ENCODE peak calls at places on chromosome 7, in seven cellular contexts. S, C, M, E, N, K and L are unnamed samples.

GRCh38 chr7:9776900-9777299 is 1196.8 kb upstream of the PHF14 start:
- DNase-seq in S (no peak), C (no peak), M (no peak), E (no peak), N (no peak), K (no peak), L (no peak)

GRCh38 chr7:40658731-40659130 is 523.9 kb downstream of the SUGCT start:
- DNase-seq in S (no peak), C (no peak), M (peak; percentile 90), E (no peak), N (no peak), K (no peak), L (no peak)

GRCh38 chr7:70830060-70830395 is 301.9 kb upstream of the GALNT17 start:
- DNase-seq in S (no peak), C (no peak), M (no peak), E (no peak), N (no peak), K (no peak), L (no peak)

GRCh38 chr7:79298145-79298760 is 155.2 kb downstream of the MAGI2 start:
- DNase-seq in S (peak; percentile 57), C (peak; percentile 84), M (peak; percentile 75), E (peak; percentile 25), N (peak; percentile 55), K (peak; percentile 29), L (peak; percentile 29)

GRCh38 chr7:81514546-81514945 is 255.3 kb downstream of the HGF start:
- DNase-seq in S (no peak), C (no peak), M (no peak), E (no peak), N (no peak), K (no peak), L (no peak)

GRCh38 chr7:154644366-154644765 is 358.6 kb downstream of the PAXIP1 start:
- DNase-seq in S (no peak), C (no peak), M (no peak), E (no peak), N (no peak), K (no peak), L (no peak)

GRCh38 chr7:1087952-1088920 is at the start of gene GPER1:
- DNase-seq in S (no peak), C (peak; percentile 62), M (peak; percentile 83), E (peak; percentile 75), N (no peak), K (no peak), L (no peak)

GRCh38 chr7:30038182-30038980 is 10.2 kb downstream of the PLEKHA8 start:
- DNase-seq in S (no peak), C (peak; percentile 80), M (peak; percentile 49), E (no peak), N (no peak), K (no peak), L (no peak)

GRCh38 chr7:159102681-159103381 is 41.8 kb downstream of the VIPR2 start:
- DNase-seq in S (no peak), C (no peak), M (no peak), E (no peak), N (no peak), K (no peak), L (no peak)

GRCh38 chr7:92025260-92025659 is 84.6 kb downstream of the AKAP9 start:
- DNase-seq in S (no peak), C (peak; percentile 64), M (peak; percentile 85), E (no peak), N (no peak), K (no peak), L (no peak)

GRCh38 chr7:64686493-64687184 is 20.7 kb downstream of the ZNF107 start:
- DNase-seq in S (no peak), C (no peak), M (no peak), E (peak; percentile 17), N (no peak), K (peak; percentile 63), L (no peak)
- H3K27ac ChIP-seq in S (no peak overlapping the region), C (no peak overlapping the region), M (no peak overlapping the region), E (no peak overlapping the region), N (no peak overlapping the region), K (peak overlapping the region; percentile 89), L (no peak overlapping the region)

DNA sequence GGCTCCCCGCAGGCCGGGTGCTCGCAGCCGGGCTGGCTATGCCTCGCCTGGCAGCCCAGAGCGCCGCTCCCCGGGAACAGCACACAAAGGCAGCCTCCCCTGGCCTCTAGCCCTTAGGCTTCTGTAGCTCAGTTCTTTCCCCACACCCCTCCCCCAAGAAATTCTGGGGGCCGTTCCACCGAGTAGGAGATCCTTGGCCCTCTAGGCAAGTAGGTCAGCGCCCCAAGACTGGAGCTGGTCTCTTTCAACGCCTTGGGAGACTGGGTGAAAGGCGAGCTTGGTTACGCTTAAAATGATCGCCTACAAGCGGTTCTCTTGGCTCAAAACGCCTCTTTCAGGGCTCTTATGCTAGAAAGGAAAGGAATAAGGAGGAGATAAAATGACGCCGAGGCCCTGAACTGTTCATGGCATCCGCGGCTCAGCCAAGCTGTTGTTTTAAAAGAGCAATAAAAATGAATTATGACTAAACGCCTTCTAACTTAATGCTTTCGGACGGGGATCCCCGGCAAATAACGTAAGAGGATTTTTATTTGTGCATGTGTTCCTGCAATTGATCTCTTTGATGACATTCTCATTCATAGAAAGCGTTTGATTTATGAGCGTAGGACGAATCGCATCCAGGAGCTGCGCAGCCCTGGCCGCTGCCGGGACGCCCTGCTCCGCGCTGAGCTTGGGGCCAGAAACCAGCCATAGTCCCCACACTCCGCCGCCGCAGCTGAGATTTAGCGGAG is 2.9 kb upstream of the HOXA1 start:
- DNase-seq in S (no peak), C (peak; percentile 93), M (peak; percentile 76), E (no peak), N (no peak), K (no peak), L (no peak)
- TF ChIP-seq EZH2 in S (no peak), C (no peak), M (no peak), E (no peak), N (peak; percentile 99), K (no peak), L (peak; percentile 14)

DNA sequence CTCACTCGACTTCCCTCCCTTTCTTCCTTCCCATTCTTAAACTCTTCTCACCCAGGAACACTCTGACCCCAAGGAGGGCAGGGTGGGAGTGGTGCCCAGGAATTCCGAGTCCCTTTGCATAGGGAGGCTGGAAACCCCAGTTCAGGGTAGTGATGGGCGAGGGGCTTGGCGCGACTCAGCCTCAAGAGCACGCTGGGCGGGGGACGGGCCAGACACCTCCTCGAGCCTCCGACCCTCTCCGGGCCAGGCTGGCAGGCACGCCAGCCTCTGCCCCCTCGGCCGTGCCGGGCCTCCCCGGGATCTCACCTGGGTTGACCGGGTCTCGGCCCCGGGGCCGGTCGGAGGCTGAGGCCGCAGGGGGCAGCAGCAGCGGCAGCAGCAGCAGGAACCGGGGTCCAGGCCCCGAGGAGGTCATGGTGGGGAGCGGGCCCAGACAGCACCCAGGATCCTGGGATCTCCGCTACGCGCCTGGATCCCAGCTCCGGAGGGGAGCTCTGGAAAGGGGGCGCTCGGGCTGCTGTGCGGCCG is 457 bp downstream of the PLOD3 start:
- DNase-seq in S (no peak), C (peak; percentile 34), M (no peak), E (no peak), N (no peak), K (no peak), L (no peak)
- H3K27ac ChIP-seq in S (no peak overlapping the region), C (peak overlapping the region; percentile 98), M (peak overlapping the region; percentile 94), E (peak overlapping the region; percentile 80), N (peak overlapping the region; percentile 78), K (peak overlapping the region; percentile 86), L (peak overlapping the region; percentile 95)

GRCh38 chr7:20777377-20778062 is 9.2 kb downstream of the SP8 start:
- DNase-seq in S (peak; percentile 9), C (no peak), M (no peak), E (no peak), N (no peak), K (no peak), L (no peak)

GRCh38 chr7:20776214-20776875 is 10.3 kb downstream of the SP8 start:
- DNase-seq in S (no peak), C (no peak), M (no peak), E (no peak), N (no peak), K (no peak), L (no peak)

GRCh38 chr7:20776942-20777341 is 9.7 kb downstream of the SP8 start:
- DNase-seq in S (no peak), C (no peak), M (no peak), E (no peak), N (no peak), K (no peak), L (no peak)

GRCh38 chr7:20778063-20778721 is 8.5 kb downstream of the SP8 start:
- DNase-seq in S (peak; percentile 46), C (no peak), M (peak; percentile 59), E (no peak), N (peak; percentile 56), K (no peak), L (peak; percentile 28)

DNA sequence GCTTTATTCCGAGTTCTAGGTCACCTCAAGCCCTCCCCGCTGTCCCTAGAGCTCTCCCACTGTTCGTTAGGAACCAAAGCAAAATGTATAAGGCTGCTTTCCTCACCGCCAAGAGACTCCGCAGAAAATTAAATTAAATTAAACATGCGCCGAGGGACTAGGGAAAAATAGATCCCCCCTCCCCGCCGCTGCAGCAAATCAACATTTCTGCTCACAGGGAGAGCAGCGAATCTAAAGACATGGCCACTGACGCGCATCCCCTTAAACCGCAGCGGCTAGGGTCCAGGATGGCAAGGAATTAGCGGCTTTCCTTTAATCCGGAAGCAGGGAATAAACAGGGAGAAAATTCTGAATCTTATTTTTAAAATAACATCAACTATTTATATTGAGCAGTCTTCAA is 7.6 kb downstream of the SP8 start:
- DNase-seq in S (no peak), C (no peak), M (no peak), E (no peak), N (no peak), K (no peak), L (no peak)
- TF ChIP-seq EZH2 in S (no peak), C (no peak), M (no peak), E (no peak), N (no peak), K (no peak), L (no peak)

DNA sequence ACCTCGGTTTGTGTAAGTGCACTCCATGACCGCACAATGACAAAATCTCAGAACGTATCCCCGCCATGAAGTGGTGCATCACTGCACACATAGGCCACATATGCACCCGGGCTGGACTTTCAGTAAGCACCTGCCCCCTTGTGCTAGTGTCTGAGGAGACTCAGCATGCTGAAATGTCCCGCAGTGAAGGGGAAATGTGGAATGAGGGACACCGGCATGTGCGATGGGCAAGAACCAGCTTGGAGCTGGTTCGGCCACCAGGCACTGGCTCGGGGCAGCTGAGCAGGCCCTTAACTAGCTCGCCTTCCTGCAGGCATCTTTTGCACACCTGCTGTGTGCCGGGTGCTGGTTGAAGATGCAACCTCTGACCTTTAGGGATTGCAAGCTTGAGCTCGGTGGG is 49.8 kb upstream of the TNS3 start:
- DNase-seq in S (no peak), C (no peak), M (no peak), E (no peak), N (no peak), K (no peak), L (no peak)
- H3K27ac ChIP-seq in S (no peak overlapping the region), C (no peak overlapping the region), M (no peak overlapping the region), E (no peak overlapping the region), N (no peak overlapping the region), K (no peak overlapping the region), L (no peak overlapping the region)

GRCh38 chr7:101179780-101180755 is at the start of gene NAT16:
- DNase-seq in S (no peak), C (no peak), M (no peak), E (no peak), N (no peak), K (no peak), L (no peak)
- TF ChIP-seq EZH2 in S (no peak), C (peak; percentile 92), M (peak; percentile 63), E (no peak), N (peak; percentile 86), K (no peak), L (no peak)